ENCODE peak calls at places on chromosomes 5 and 9, in eight cellular contexts. T is spleen, M is GM12878, C is upper lobe of left lung, K is HCT116, I is breast epithelium, L is sigmoid colon, G is K562. P is an unnamed sample.

GRCh38 chr9:95001720-95002119 is 275.2 kb downstream of the AOPEP start:
- DNase-seq in T (no peak), M (no peak), C (no peak), K (no peak), I (no peak), L (no peak), G (no peak), P (no peak)

GRCh38 chr5:176647870-176648466 is 684 bp downstream of the TSPAN17 start:
- DNase-seq in T (peak; percentile 84), M (no peak), C (no peak), K (no peak), I (peak; percentile 66), L (peak; percentile 80), G (peak; percentile 68), P (peak; percentile 61)

GRCh38 chr9:70013598-70014196 is 30.0 kb upstream of the MAMDC2 start:
- DNase-seq in T (no peak), M (no peak), C (no peak), K (no peak), I (no peak), L (peak; percentile 82), G (no peak), P (no peak)

GRCh38 chr9:73038089-73038509 is 85.2 kb upstream of the ALDH1A1 start:
- DNase-seq in T (no peak), M (no peak), C (no peak), K (no peak), I (no peak), L (no peak), G (no peak), P (no peak)

GRCh38 chr5:141135030-141135717 is at the start of gene PCDHB5:
- DNase-seq in T (no peak), M (no peak), C (no peak), K (no peak), I (no peak), L (no peak), G (peak; percentile 37), P (no peak)

GRCh38 chr5:50583621-50584020 is 82.8 kb upstream of the PARP8 start:
- DNase-seq in T (no peak), M (no peak), C (no peak), K (no peak), I (no peak), L (no peak), G (no peak), P (no peak)

GRCh38 chr9:72856985-72857631 is 95.7 kb downstream of the ALDH1A1 start:
- DNase-seq in T (no peak), M (no peak), C (no peak), K (peak; percentile 65), I (no peak), L (no peak), G (peak; percentile 71), P (peak; percentile 27)

GRCh38 chr9:133534346-133535284 is at the start of gene ADAMTSL2:
- DNase-seq in T (no peak), M (no peak), C (peak; percentile 95), K (no peak), I (no peak), L (peak; percentile 87), G (peak; percentile 26), P (peak; percentile 26)

GRCh38 chr5:159704160-159704559 is 212.1 kb upstream of the ADRA1B start:
- DNase-seq in T (no peak), M (no peak), C (no peak), K (no peak), I (no peak), L (no peak), G (no peak), P (no peak)

GRCh38 chr9:37953775-37954437 is 50.0 kb upstream of the SLC25A51 start:
- DNase-seq in T (peak; percentile 60), M (peak; percentile 80), C (no peak), K (peak; percentile 87), I (no peak), L (no peak), G (peak; percentile 77), P (no peak)

GRCh38 chr5:54656261-54656728 is 138.7 kb downstream of the SNX18 start:
- DNase-seq in T (no peak), M (no peak), C (no peak), K (no peak), I (no peak), L (peak; percentile 82), G (no peak), P (no peak)

GRCh38 chr5:159905496-159905895 is 10.8 kb upstream of the ADRA1B start:
- DNase-seq in T (no peak), M (no peak), C (no peak), K (peak; percentile 92), I (no peak), L (no peak), G (no peak), P (no peak)

GRCh38 chr5:124438390-124439380 is 307.8 kb downstream of the ZNF608 start:
- DNase-seq in T (no peak), M (no peak), C (peak; percentile 44), K (no peak), I (no peak), L (no peak), G (no peak), P (no peak)

GRCh38 chr5:39209924-39210323 is 9.4 kb downstream of the FYB1 start:
- DNase-seq in T (peak; percentile 91), M (no peak), C (no peak), K (no peak), I (no peak), L (no peak), G (no peak), P (no peak)
- TF ChIP-seq POLR2A in T (no peak), M (no peak), C (peak; percentile 40), K (no peak), I (no peak), L (no peak), G (no peak), P (no peak)

GRCh38 chr5:122050959-122051358 is 27.1 kb downstream of the LOX start:
- DNase-seq in T (no peak), M (no peak), C (no peak), K (no peak), I (no peak), L (no peak), G (no peak), P (no peak)

GRCh38 chr5:122054266-122054665 is 23.8 kb downstream of the LOX start:
- DNase-seq in T (no peak), M (no peak), C (no peak), K (no peak), I (no peak), L (no peak), G (no peak), P (no peak)

GRCh38 chr5:122056913-122057312 is 21.1 kb downstream of the LOX start:
- DNase-seq in T (no peak), M (no peak), C (no peak), K (no peak), I (no peak), L (no peak), G (no peak), P (no peak)

GRCh38 chr5:122051569-122051968 is 26.5 kb downstream of the LOX start:
- DNase-seq in T (no peak), M (no peak), C (no peak), K (no peak), I (no peak), L (no peak), G (no peak), P (no peak)

GRCh38 chr5:122053181-122054109 is 24.6 kb downstream of the LOX start:
- DNase-seq in T (peak; percentile 65), M (no peak), C (peak; percentile 19), K (no peak), I (no peak), L (peak; percentile 64), G (no peak), P (no peak)
- TF ChIP-seq POLR2AphosphoS5 in T (peak; percentile 47), M (no peak), C (no peak), K (no peak), I (no peak), L (no peak), G (no peak), P (no peak)

DNA sequence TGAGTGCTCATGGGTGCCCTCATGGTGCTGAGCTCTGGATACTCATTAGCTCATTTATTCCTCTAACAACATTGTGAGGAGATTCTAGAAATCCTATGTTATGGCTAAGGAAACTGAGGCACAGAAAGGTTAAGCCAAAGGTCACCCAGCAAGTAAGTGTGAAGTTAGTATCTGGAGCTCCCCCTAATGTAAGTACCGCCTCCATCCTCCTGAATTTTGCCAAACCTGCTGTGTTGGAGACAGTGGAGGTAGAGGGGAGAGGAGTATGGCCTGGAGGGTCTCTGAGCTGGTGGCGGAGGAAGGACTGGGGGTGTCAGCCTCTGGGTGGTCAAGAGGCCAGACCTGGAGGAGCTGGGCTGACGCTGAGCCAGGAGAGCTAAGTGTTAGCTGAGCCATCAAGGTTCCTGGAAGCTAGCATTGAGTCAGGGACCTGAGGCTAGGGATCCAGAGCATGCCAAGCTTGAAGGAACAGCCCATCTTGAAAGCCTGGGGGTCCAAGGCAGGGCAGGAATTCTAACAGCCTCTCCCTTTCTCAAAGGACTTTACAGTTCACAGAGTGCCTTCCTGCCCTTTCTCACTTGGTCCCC is 114.8 kb downstream of the RGS3 start:
- DNase-seq in T (peak; percentile 82), M (no peak), C (no peak), K (no peak), I (no peak), L (no peak), G (no peak), P (no peak)
- H3K4me3 ChIP-seq in T (no peak overlapping the region), M (no peak overlapping the region), C (no peak overlapping the region), K (peak overlapping the region; percentile 6), I (no peak overlapping the region), L (no peak overlapping the region), G (no peak overlapping the region), P (no peak overlapping the region)

GRCh38 chr9:112485574-112485973 is 1.1 kb upstream of the KIAA1958 start:
- DNase-seq in T (no peak), M (no peak), C (no peak), K (no peak), I (no peak), L (no peak), G (no peak), P (no peak)

GRCh38 chr9:112487008-112487798 is 576 bp downstream of the KIAA1958 start:
- DNase-seq in T (peak; percentile 93), M (no peak), C (peak; percentile 94), K (peak; percentile 27), I (peak; percentile 64), L (peak; percentile 75), G (peak; percentile 73), P (peak; percentile 55)

GRCh38 chr9:112487799-112488345 is 1.2 kb downstream of the KIAA1958 start:
- DNase-seq in T (no peak), M (no peak), C (no peak), K (no peak), I (no peak), L (no peak), G (peak; percentile 25), P (no peak)

GRCh38 chr9:112484607-112485006 is 2.0 kb upstream of the KIAA1958 start:
- DNase-seq in T (no peak), M (no peak), C (no peak), K (no peak), I (no peak), L (no peak), G (no peak), P (no peak)

DNA sequence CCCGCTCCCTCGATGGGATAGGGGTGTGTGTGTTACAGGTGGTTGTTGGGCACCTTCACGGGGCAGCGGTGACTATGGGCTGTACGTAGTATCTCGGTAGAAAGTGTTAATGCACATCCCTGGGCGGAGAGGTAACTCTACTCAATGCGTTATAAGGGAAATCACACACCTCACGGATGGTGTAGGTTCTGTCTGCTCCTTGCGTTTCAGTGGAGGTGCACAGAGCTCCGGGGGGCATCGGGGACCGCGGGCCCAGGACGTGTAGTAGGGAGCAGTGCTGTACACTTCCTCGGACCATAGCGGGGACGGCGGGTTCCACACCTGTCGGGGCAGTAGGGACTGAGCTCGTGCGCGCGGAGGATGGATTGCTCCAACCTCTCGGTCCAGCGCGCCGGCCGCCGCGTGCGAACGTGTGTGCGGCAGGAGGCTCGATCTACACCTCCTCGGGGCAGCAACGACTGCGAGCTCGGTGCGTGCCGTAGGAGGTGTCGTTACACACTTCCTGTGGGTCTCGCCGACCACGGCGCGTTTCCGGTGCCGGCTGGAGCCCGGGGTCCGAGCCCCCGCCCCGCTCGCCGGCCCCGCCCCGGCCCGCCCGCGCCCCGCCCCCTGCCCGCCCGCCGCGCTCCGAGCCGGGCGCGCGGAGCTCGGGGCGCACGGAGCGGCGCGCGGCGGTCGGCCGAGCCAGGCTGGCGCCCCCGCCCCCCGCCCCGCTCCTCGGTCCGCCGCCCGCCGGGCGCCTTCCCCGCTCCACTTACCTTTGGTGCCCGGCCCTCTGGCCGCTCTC is at the start of gene KIAA1958:
- DNase-seq in T (peak; percentile 97), M (peak; percentile 40), C (peak; percentile 95), K (peak; percentile 63), I (peak; percentile 66), L (peak; percentile 89), G (peak; percentile 95), P (peak; percentile 82)
- TF ChIP-seq POLR2A in T (peak; percentile 38), M (peak; percentile 100), C (peak; percentile 71), K (peak; percentile 88), I (no peak), L (no peak), G (peak; percentile 98), P (peak; percentile 57)